ENCODE peak calls at places on chromosomes 7 and 10, in four cellular contexts. V, E, F and B are unnamed samples.

GRCh38 chr7:74584160-74584954 is 73.2 kb upstream of the GTF2I start:
- DNase-seq in F (no peak), V (no peak), E (no peak), B (no peak)

GRCh38 chr7:25407932-25408480 is 179.7 kb upstream of the NPVF start:
- DNase-seq in E (no peak), V (no peak), F (no peak), B (no peak)

GRCh38 chr10:75099952-75100763 is 11.3 kb upstream of the SAMD8 start:
- DNase-seq in E (peak), V (peak), F (peak), B (no peak)

GRCh38 chr7:121994625-121995410 is 121.9 kb downstream of the PTPRZ1 start:
- DNase-seq in V (peak), E (peak), F (peak), B (peak)

GRCh38 chr10:3225589-3225988 is 53.0 kb upstream of the PITRM1 start:
- DNase-seq in F (peak), E (no peak), V (no peak), B (no peak)

GRCh38 chr10:6136215-6137201 is 47.7 kb downstream of the RBM17 start:
- DNase-seq in F (no peak), V (no peak), E (no peak), B (no peak)

GRCh38 chr10:96299383-96299782 is 4.9 kb upstream of the DNTT start:
- DNase-seq in F (no peak), E (no peak), V (no peak), B (no peak)

GRCh38 chr7:154505362-154505761 is 453.2 kb downstream of the DPP6 start:
- DNase-seq in E (no peak), V (no peak), F (no peak), B (no peak)

GRCh38 chr10:84333864-84334451 is 5.6 kb downstream of the CCSER2 start:
- DNase-seq in F (no peak), V (no peak), E (no peak), B (no peak)

GRCh38 chr7:105246195-105247078 is 142.3 kb downstream of the SRPK2 start:
- DNase-seq in V (no peak), F (no peak), E (no peak), B (no peak)

GRCh38 chr10:46549171-46550075 is 7.0 kb downstream of the GPRIN2 start:
- DNase-seq in E (peak), V (peak), F (no peak), B (no peak)

GRCh38 chr7:48976268-48976667 is 51.9 kb downstream of the CDC14C start:
- DNase-seq in E (no peak), V (no peak), F (no peak), B (no peak)

GRCh38 chr7:106284516-106285050 is at the start of gene NAMPT:
- DNase-seq in E (peak), V (peak), F (no peak), B (no peak)

GRCh38 chr7:2508327-2509231 is 11.0 kb upstream of the LFNG start:
- DNase-seq in V (peak), E (peak), F (no peak), B (no peak)

GRCh38 chr7:139960158-139960557 is 102.6 kb downstream of the PARP12 start:
- DNase-seq in V (no peak), F (peak), E (no peak), B (no peak)

GRCh38 chr7:121085922-121086321 is 97.4 kb downstream of the CPED1 start:
- DNase-seq in F (no peak), E (no peak), V (no peak), B (no peak)

GRCh38 chr10:96275685-96276418 is 4.5 kb upstream of the BLNK start:
- DNase-seq in V (peak), F (no peak), E (peak), B (no peak)

GRCh38 chr10:5565205-5565545 is 40.4 kb downstream of the CALML3 start:
- DNase-seq in F (no peak), E (no peak), V (no peak), B (no peak)

GRCh38 chr10:131981429-131982184 is at the start of gene BNIP3:
- DNase-seq in V (peak), F (peak), E (peak), B (peak)

GRCh38 chr10:131980757-131981428 is 830 bp downstream of the BNIP3 start:
- DNase-seq in V (peak), F (no peak), E (no peak), B (no peak)

GRCh38 chr10:131982185-131982756 is 548 bp upstream of the BNIP3 start:
- DNase-seq in E (no peak), F (no peak), V (no peak), B (no peak)

GRCh38 chr10:131983780-131984179 is 2.1 kb upstream of the BNIP3 start:
- DNase-seq in F (peak), V (no peak), E (no peak), B (peak)

GRCh38 chr10:131982796-131983195 is 1.1 kb upstream of the BNIP3 start:
- DNase-seq in V (no peak), F (no peak), E (no peak), B (no peak)
- H3K4me3 ChIP-seq in V (peak), F (peak), E (peak), B (no peak)

GRCh38 chr7:16637279-16637795 is 8.2 kb downstream of the ANKMY2 start:
- DNase-seq in F (no peak), V (no peak), E (no peak), B (no peak)

GRCh38 chr7:16644157-16644556 is 1.4 kb downstream of the ANKMY2 start:
- DNase-seq in V (no peak), E (no peak), F (no peak), B (no peak)

GRCh38 chr7:16634292-16634738 is 11.2 kb downstream of the ANKMY2 start:
- DNase-seq in F (no peak), V (peak), E (no peak), B (no peak)

GRCh38 chr7:16636533-16637173 is 8.9 kb downstream of the ANKMY2 start:
- DNase-seq in V (no peak), F (no peak), E (no peak), B (peak)

GRCh38 chr7:16638282-16639265 is 7.0 kb downstream of the ANKMY2 start:
- DNase-seq in E (no peak), V (no peak), F (no peak), B (peak)
- H3K4me3 ChIP-seq in E (no peak), V (no peak), F (no peak), B (no peak)

DNA sequence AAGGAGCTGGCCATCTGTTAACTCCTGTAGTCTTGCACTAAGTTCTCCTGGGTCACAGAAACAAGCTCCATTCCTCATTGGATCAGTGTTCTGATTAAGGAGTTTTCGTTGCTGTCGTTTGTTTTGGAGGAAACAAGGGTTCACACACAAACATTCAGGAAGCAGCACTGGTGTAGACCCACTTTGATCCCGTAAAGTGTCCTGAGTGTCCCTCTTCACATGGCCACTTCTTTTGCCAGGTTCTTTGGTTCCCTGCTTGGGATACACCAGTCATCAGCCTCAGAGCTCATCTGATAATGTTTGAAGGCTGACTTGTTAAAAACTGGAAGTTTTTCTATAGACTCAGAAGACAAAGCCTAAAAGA is 10.9 kb downstream of the PDK4 start:
- DNase-seq in F (no peak), V (no peak), E (no peak), B (no peak)
- H3K4me3 ChIP-seq in F (no peak), V (no peak), E (no peak), B (no peak)

GRCh38 chr10:53479365-53479764 is 706.8 kb upstream of the MBL2 start:
- DNase-seq in F (no peak), V (no peak), E (no peak), B (no peak)
- H3K4me3 ChIP-seq in F (no peak), V (no peak), E (no peak), B (no peak)

GRCh38 chr10:1044146-1044545 is 4.8 kb downstream of the IDI1 start:
- DNase-seq in F (no peak), E (no peak), V (no peak), B (no peak)

GRCh38 chr10:1043532-1043995 is 5.4 kb downstream of the IDI1 start:
- DNase-seq in E (no peak), V (no peak), F (no peak), B (no peak)

GRCh38 chr10:1045415-1045814 is 3.5 kb downstream of the IDI1 start:
- DNase-seq in E (no peak), F (no peak), V (no peak), B (no peak)

GRCh38 chr10:1047937-1048336 is 982 bp downstream of the IDI1 start:
- DNase-seq in E (no peak), V (peak), F (no peak), B (no peak)

GRCh38 chr10:1044964-1045363 is 4.0 kb downstream of the IDI1 start:
- DNase-seq in V (no peak), E (no peak), F (no peak), B (no peak)
- H3K4me3 ChIP-seq in V (no peak), E (no peak), F (no peak), B (peak)